ENCODE peak calls at places on chromosomes 13 and 19, in seven cellular contexts. L is PC-3, K is OCI-LY7, E is neural progenitor cell, J is MM.1S, O is hepatocyte, V is SK-N-SH. W is an unnamed sample.

GRCh38 chr13:91280806-91281205 is 66.7 kb upstream of the MIR17HG start:
- DNase-seq in V (no peak), L (peak), E (no peak), K (no peak), J (no peak), O (no peak), W (peak)

GRCh38 chr19:18775586-18776287 is 15.4 kb downstream of the COMP start:
- DNase-seq in O (no peak), L (peak), J (no peak), V (no peak), E (no peak), K (no peak), W (peak)

GRCh38 chr13:73945871-73946270 is 188.3 kb downstream of the KLF12 start:
- DNase-seq in V (peak), L (no peak), O (no peak), J (no peak), E (peak), K (no peak), W (peak)

GRCh38 chr13:52454459-52454824 is 836 bp upstream of the CKAP2 start:
- DNase-seq in V (peak), O (peak), J (peak), K (peak), E (peak), L (peak), W (no peak)

GRCh38 chr19:2253106-2254051 is 2.8 kb downstream of the JSRP1 start:
- DNase-seq in L (no peak), K (peak), J (no peak), O (no peak), V (peak), E (peak), W (no peak)

GRCh38 chr13:22893149-22893548 is 287.6 kb upstream of the SGCG start:
- DNase-seq in K (no peak), V (no peak), O (no peak), E (no peak), J (no peak), L (no peak), W (no peak)

GRCh38 chr19:12720851-12721655 is 2.7 kb downstream of the TNPO2 start:
- DNase-seq in O (peak), K (peak), L (peak), J (no peak), E (peak), V (peak), W (peak)

GRCh38 chr19:55368701-55369563 is 1.3 kb downstream of the IL11 start:
- DNase-seq in E (peak), V (peak), O (peak), K (no peak), L (peak), J (no peak), W (peak)

GRCh38 chr13:102697929-102698648 is 3.2 kb upstream of the METTL21C start:
- DNase-seq in V (no peak), L (no peak), E (no peak), O (no peak), K (no peak), J (no peak), W (no peak)

GRCh38 chr13:87398047-87398446 is 273.1 kb upstream of the SLITRK5 start:
- DNase-seq in L (no peak), E (no peak), K (no peak), V (no peak), O (no peak), J (no peak), W (no peak)

GRCh38 chr13:98570929-98571372 is 6.0 kb downstream of the STK24 start:
- DNase-seq in J (peak), O (peak), L (peak), V (no peak), E (no peak), K (peak), W (no peak)

GRCh38 chr19:19366691-19367396 is 38.6 kb upstream of the GATAD2A start:
- DNase-seq in K (peak), J (peak), O (peak), V (peak), L (peak), E (peak), W (peak)

GRCh38 chr19:53927745-53928144 is 18.7 kb downstream of the CACNG7 start:
- DNase-seq in L (peak), K (peak), J (peak), E (peak), O (peak), V (no peak), W (peak)

GRCh38 chr19:40506099-40506498 is 39.3 kb downstream of the SPTBN4 start:
- DNase-seq in V (no peak), J (no peak), E (no peak), K (no peak), L (no peak), O (no peak), W (no peak)

GRCh38 chr13:41613984-41614581 is 156.7 kb downstream of the RGCC start:
- DNase-seq in E (peak), J (no peak), O (peak), K (no peak), L (peak), V (no peak), W (peak)

GRCh38 chr13:113653264-113654174 is 4.5 kb downstream of the ATP4B start:
- DNase-seq in K (no peak), E (no peak), O (no peak), L (peak), V (peak), J (no peak), W (no peak)

GRCh38 chr13:52371736-52372247 is 34.2 kb downstream of the THSD1 start:
- DNase-seq in K (no peak), O (no peak), V (peak), L (peak), E (peak), J (no peak), W (peak)

GRCh38 chr13:73975767-73976166 is 158.4 kb downstream of the KLF12 start:
- DNase-seq in O (no peak), E (no peak), V (no peak), L (no peak), J (no peak), K (no peak), W (no peak)

GRCh38 chr13:23656637-23657036 is 86.4 kb downstream of the TNFRSF19 start:
- DNase-seq in E (no peak), L (no peak), V (peak), O (no peak), J (no peak), K (no peak), W (peak)

GRCh38 chr19:54158812-54159351 is 639 bp downstream of the LENG1 start:
- DNase-seq in V (no peak), L (peak), J (peak), O (no peak), E (peak), K (peak), W (peak)

GRCh38 chr13:101230271-101230890 is 185.9 kb downstream of the NALCN start:
- DNase-seq in O (no peak), K (no peak), L (no peak), E (no peak), V (no peak), J (no peak), W (no peak)

GRCh38 chr19:54484451-54484850 is 11.4 kb upstream of the CDC42EP5 start:
- DNase-seq in L (no peak), K (no peak), O (no peak), V (no peak), J (no peak), E (no peak), W (no peak)

GRCh38 chr13:40539954-40540706 is 126.3 kb downstream of the FOXO1 start:
- DNase-seq in O (peak), V (no peak), E (peak), L (peak), J (no peak), K (no peak), W (peak)

GRCh38 chr13:110336681-110337080 is 29.6 kb downstream of the COL4A2 start:
- DNase-seq in J (no peak), O (no peak), K (no peak), L (no peak), E (no peak), V (no peak), W (no peak)

GRCh38 chr19:45577111-45577905 is 7.3 kb downstream of the OPA3 start:
- DNase-seq in L (peak), O (peak), J (no peak), K (no peak), V (no peak), E (no peak), W (peak)

GRCh38 chr19:46859637-46860124 is 1.1 kb upstream of the ARHGAP35 start:
- DNase-seq in L (peak), K (no peak), E (no peak), O (peak), V (peak), J (no peak), W (peak)

GRCh38 chr13:94505730-94506129 is 26.2 kb upstream of the DCT start:
- DNase-seq in E (no peak), V (no peak), K (no peak), O (no peak), J (no peak), L (no peak), W (no peak)

GRCh38 chr13:48562296-48563066 is 29.6 kb upstream of the RCBTB2 start:
- DNase-seq in J (peak), L (peak), K (peak), O (no peak), E (no peak), V (no peak), W (no peak)

GRCh38 chr19:16470911-16471811 is 609 bp downstream of the EPS15L1 start:
- DNase-seq in L (peak), O (peak), J (peak), K (peak), E (peak), V (no peak), W (peak)

GRCh38 chr19:35767288-35768081 is 7.9 kb upstream of the ARHGAP33 start:
- DNase-seq in L (no peak), J (no peak), K (no peak), E (peak), V (peak), O (peak), W (no peak)

GRCh38 chr13:42561752-42562467 is 12.0 kb upstream of the TNFSF11 start:
- DNase-seq in K (no peak), J (no peak), O (no peak), E (no peak), L (peak), V (no peak), W (no peak)

GRCh38 chr19:47631681-47632446 is 22.9 kb downstream of the BICRA start:
- DNase-seq in V (no peak), K (no peak), E (no peak), J (no peak), L (no peak), O (no peak), W (peak)

GRCh38 chr13:103140001-103140671 is 73.9 kb upstream of the SLC10A2 start:
- DNase-seq in O (peak), J (peak), L (peak), K (peak), V (peak), E (peak), W (peak)

GRCh38 chr13:33976965-33977364 is 159.0 kb downstream of the RFC3 start:
- DNase-seq in O (no peak), J (no peak), L (peak), K (no peak), E (no peak), V (no peak), W (no peak)

GRCh38 chr13:22848539-22849052 is 332.2 kb upstream of the SGCG start:
- DNase-seq in E (peak), J (no peak), K (no peak), V (peak), O (peak), L (no peak), W (no peak)

GRCh38 chr19:15374105-15374651 is 5.4 kb downstream of the AKAP8 start:
- DNase-seq in L (no peak), K (no peak), E (no peak), J (no peak), V (peak), O (no peak), W (no peak)

GRCh38 chr13:102769679-102770078 is 3.9 kb downstream of the TEX30 start:
- DNase-seq in V (peak), O (no peak), J (no peak), L (peak), K (no peak), E (no peak), W (no peak)

DNA sequence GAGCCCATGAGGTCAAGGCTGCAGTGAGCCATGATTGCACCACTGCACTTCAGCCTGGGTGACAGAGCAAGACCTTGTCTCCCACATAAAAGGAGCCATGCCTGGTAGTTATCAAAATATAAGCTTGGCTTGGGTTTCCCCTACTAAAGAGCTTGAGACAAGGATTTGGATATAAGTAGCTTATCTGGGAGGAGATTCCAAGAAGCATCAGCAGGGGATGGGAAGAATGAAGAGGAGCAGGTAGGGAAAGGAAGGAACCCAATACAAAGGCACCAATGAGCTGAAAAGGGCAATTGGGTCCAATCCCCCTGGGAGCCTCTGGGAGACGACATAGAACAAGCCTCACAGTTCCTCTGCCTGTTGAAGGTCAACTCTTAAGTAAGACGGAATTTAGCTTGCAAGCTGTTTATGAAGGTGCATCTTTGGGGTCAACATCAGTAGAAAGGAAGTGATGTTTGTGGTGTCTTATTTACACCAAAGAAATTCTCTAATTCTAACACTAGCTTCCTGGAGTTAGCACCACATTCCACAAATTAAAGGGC is 7.4 kb upstream of the CLEC4G start:
- DNase-seq in E (no peak), O (no peak), L (no peak), V (no peak), J (no peak), K (no peak), W (no peak)
- H2AFZ ChIP-seq in E (no peak), O (no peak), L (no peak), V (no peak), J (no peak), K (no peak), W (no peak)

GRCh38 chr19:49596954-49597702 is 6.1 kb downstream of the PRR12 start:
- DNase-seq in K (no peak), E (no peak), J (no peak), L (no peak), V (no peak), O (no peak), W (no peak)
- H3K4me3 ChIP-seq in K (no peak), E (no peak), J (no peak), L (no peak), V (no peak), O (no peak), W (no peak)

GRCh38 chr19:13794388-13794751 is 873 bp upstream of the ZSWIM4 start:
- DNase-seq in V (no peak), K (no peak), J (no peak), O (no peak), L (peak), E (no peak), W (peak)
- TF ChIP-seq EZH2phosphoT487 in V (no peak), K (no peak), J (no peak), O (no peak), L (no peak), E (no peak), W (no peak)

GRCh38 chr19:4124638-4125037 is 716 bp upstream of the MAP2K2 start:
- DNase-seq in O (no peak), V (no peak), K (no peak), J (no peak), E (peak), L (no peak), W (no peak)
- H2AFZ ChIP-seq in O (peak), V (peak), K (peak), J (peak), E (peak), L (peak), W (peak)

DNA sequence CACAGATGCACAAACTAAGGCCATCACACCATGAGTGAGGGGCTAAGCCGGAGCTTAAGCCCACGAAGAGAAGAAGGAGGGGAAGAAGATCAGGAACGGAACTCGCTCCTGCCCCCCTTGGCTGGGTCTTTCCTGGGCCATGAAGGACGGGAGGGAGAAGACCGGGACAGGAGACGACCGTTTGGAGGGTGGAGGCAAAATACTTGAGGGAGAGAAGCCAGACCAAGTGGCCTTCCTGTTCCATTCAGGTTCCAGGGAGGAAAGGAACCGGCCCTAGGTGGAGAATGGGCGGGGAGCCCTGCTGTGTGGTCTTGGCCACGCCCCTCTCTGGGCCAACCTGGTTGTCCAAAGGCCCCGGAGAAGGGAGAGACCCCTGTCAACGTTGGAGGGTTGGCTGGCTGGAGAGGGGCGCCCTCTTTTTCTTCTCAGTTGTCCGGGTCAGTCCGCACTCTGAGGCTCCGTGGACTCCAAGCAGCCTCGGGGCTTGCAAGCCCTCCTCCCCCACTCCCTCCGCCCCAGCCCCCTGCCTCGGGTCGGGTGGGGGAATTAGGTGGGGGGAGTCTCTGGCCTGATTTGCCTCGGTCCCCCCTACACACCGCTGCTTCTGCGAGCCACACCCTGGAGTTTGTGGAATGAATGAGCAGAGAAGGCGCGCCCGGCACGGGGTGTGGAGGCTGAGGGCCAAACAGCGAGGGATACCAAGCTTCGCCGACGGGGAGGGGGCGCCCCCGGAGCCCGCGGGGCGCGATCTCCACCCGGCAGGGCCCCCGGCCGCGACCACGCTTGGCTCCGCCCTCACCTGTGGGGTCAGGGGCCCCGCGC is 771 bp downstream of the FBN3 start:
- DNase-seq in L (peak), V (peak), E (peak), J (no peak), O (peak), K (no peak), W (no peak)
- H3K4me3 ChIP-seq in L (peak), V (no peak), E (peak), J (no peak), O (peak), K (no peak), W (no peak)

GRCh38 chr19:51183629-51184028 is 41.3 kb upstream of the CD33 start:
- DNase-seq in E (no peak), L (no peak), O (no peak), V (no peak), J (no peak), K (no peak), W (no peak)

GRCh38 chr19:51181377-51181912 is 39.3 kb downstream of the SIGLEC7 start:
- DNase-seq in E (no peak), L (no peak), K (no peak), J (no peak), O (no peak), V (no peak), W (no peak)

GRCh38 chr19:51181913-51182419 is 39.9 kb downstream of the SIGLEC7 start:
- DNase-seq in K (no peak), V (peak), J (no peak), L (no peak), O (no peak), E (peak), W (no peak)

GRCh38 chr19:51185069-51185867 is 39.6 kb upstream of the CD33 start:
- DNase-seq in E (no peak), O (no peak), V (no peak), L (no peak), J (no peak), K (no peak), W (no peak)

DNA sequence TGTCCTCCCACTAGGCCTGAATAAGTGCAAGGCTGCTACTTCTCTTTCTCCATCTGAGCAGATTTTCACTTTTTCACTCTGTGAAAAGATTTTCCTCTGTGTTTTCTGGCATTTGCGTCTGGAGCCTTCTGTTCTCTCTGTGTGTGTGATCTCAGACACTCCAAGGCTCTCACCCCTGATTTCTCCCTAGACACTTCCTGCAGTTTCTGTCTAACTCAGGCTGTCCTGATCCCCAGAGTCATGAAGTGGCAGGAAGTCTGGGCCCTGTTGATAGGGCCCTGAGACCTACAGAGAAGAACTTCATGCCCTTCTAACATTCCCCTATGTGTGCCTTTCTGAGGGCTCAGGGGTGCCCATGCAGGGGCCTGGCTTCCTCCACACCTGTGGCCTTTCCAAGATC is 37.2 kb downstream of the SIGLEC7 start:
- DNase-seq in O (no peak), V (no peak), E (no peak), L (no peak), K (no peak), J (no peak), W (no peak)
- TF ChIP-seq EZH2phosphoT487 in O (no peak), V (no peak), E (no peak), L (no peak), K (no peak), J (no peak), W (no peak)

DNA sequence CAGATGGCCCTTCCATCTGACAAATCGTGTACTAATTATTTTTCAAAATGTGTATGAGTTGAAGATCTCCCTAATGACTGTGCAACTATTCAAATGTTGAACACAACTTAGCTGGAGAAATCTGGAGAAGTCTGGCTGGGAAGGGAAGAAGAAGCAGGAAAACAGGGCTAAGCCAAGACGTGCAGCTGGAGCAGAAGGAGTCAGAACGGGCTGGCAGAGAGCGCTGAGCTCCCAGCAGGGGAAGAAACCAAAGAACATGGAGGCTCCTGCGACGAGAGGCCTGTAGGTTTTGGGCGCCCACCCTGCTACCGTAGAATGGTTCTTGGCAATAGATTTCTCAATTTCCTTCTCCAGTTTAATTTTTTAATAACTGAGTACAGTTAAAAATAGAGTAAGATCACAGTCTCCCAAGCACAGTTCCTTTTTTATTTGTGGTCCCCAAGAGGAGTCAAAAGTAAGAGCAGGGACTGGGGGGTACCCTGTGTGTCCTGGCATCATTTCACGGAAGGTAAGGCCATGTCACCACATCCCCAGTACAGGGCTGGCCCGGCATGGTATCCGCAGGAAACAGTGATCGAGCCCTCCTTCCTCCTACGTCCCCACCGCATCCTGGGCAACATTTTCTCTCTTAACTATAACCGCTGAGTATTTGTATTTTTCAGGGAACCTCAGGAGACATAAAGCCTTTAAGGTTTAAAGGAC is 13.4 kb upstream of the LATS2 start:
- DNase-seq in K (no peak), E (no peak), L (no peak), O (no peak), J (no peak), V (no peak), W (peak)
- H2AFZ ChIP-seq in K (no peak), E (peak), L (peak), O (peak), J (no peak), V (peak), W (peak)

W was measured in GM23248.